ENCODE peak calls at places on chromosomes 7 and 10, in five cellular contexts. W is GM23248, S is hepatocyte, H is A549, D is fibroblast of lung. X is an unnamed sample.

GRCh38 chr7:47331179-47331565 is 250.7 kb downstream of the TNS3 start:
- DNase-seq in W (no peak), S (no peak), D (no peak), H (no peak), X (no peak)

GRCh38 chr7:3998060-3998459 is 684.0 kb upstream of the FOXK1 start:
- DNase-seq in D (no peak), W (no peak), S (no peak), H (no peak), X (no peak)

GRCh38 chr10:46250481-46250880 is 36.3 kb upstream of the ANTXRL start:
- DNase-seq in D (no peak), W (no peak), S (no peak), H (no peak), X (no peak)

GRCh38 chr7:123643495-123644428 is 11.9 kb upstream of the LMOD2 start:
- DNase-seq in S (peak; percentile 59), H (peak; percentile 13), D (peak; percentile 81), W (peak; percentile 71), X (peak; percentile 77)

GRCh38 chr10:5583525-5584175 is 58.9 kb downstream of the CALML3 start:
- DNase-seq in H (no peak), D (peak; percentile 67), W (no peak), S (peak; percentile 57), X (peak; percentile 60)

GRCh38 chr10:43939389-43939938 is 290.8 kb upstream of the ZNF32 start:
- DNase-seq in W (no peak), S (peak; percentile 1), D (no peak), H (no peak), X (no peak)

GRCh38 chr7:150668472-150668911 is 17.0 kb upstream of the GIMAP2 start:
- DNase-seq in D (no peak), W (no peak), H (no peak), S (no peak), X (no peak)

GRCh38 chr7:434891-435486 is 84.7 kb downstream of the PDGFA start:
- DNase-seq in D (no peak), H (no peak), S (peak; percentile 72), W (no peak), X (no peak)

GRCh38 chr7:1673581-1674102 is 3.6 kb downstream of the ELFN1 start:
- DNase-seq in W (no peak), D (no peak), H (no peak), S (no peak), X (no peak)

GRCh38 chr10:88728107-88728763 is 22.2 kb downstream of the LIPK start:
- DNase-seq in W (peak; percentile 22), D (no peak), S (peak; percentile 7), H (peak; percentile 46), X (no peak)

GRCh38 chr7:83655951-83656556 is 7.1 kb upstream of the SEMA3E start:
- DNase-seq in D (peak; percentile 52), H (peak; percentile 70), W (peak; percentile 74), S (peak; percentile 65), X (peak; percentile 40)

GRCh38 chr10:103685880-103686669 is 169.3 kb downstream of the SH3PXD2A start:
- DNase-seq in S (peak; percentile 88), H (peak; percentile 55), D (peak; percentile 48), W (peak; percentile 84), X (peak; percentile 26)

GRCh38 chr7:157228864-157229422 is 90.2 kb downstream of the UBE3C start:
- DNase-seq in S (peak; percentile 19), W (peak; percentile 57), D (peak; percentile 9), H (peak; percentile 53), X (no peak)

GRCh38 chr10:3757250-3757637 is 27.8 kb downstream of the KLF6 start:
- DNase-seq in S (no peak), W (no peak), D (no peak), H (no peak), X (no peak)

GRCh38 chr7:142813262-142813661 is 41.6 kb upstream of the EPHB6 start:
- DNase-seq in W (peak; percentile 84), D (peak; percentile 86), S (peak; percentile 78), H (peak; percentile 29), X (peak; percentile 79)

GRCh38 chr10:95273393-95274312 is 17.1 kb downstream of the PDLIM1 start:
- DNase-seq in W (peak; percentile 90), S (peak; percentile 80), D (peak; percentile 85), H (peak; percentile 81), X (peak; percentile 81)

GRCh38 chr10:94065787-94066186 is 72.1 kb downstream of the PLCE1 start:
- DNase-seq in W (no peak), H (no peak), S (no peak), D (no peak), X (no peak)

GRCh38 chr10:120260446-120260845 is 196.6 kb upstream of the PLPP4 start:
- DNase-seq in W (no peak), H (no peak), D (no peak), S (no peak), X (no peak)

GRCh38 chr10:6014241-6014761 is 37.0 kb upstream of the IL15RA start:
- DNase-seq in H (peak; percentile 40), W (peak; percentile 71), D (peak; percentile 18), S (peak; percentile 58), X (peak; percentile 12)

GRCh38 chr10:5692476-5693358 is 8.1 kb downstream of the TASOR2 start:
- DNase-seq in H (peak; percentile 55), S (peak; percentile 84), W (peak; percentile 64), D (peak; percentile 50), X (peak; percentile 23)

GRCh38 chr7:112167144-112167543 is 39.1 kb downstream of the DOCK4 start:
- DNase-seq in W (no peak), S (no peak), H (no peak), D (no peak), X (no peak)

GRCh38 chr7:132750056-132750455 is 173.8 kb upstream of the PLXNA4 start:
- DNase-seq in S (no peak), W (no peak), D (no peak), H (no peak), X (no peak)

GRCh38 chr10:69802424-69803161 is 887 bp downstream of the COL13A1 start:
- DNase-seq in H (peak; percentile 25), S (peak; percentile 59), D (peak; percentile 69), W (peak; percentile 70), X (peak; percentile 55)

GRCh38 chr7:26188291-26188999 is 12.1 kb downstream of the HNRNPA2B1 start:
- DNase-seq in S (no peak), W (no peak), H (no peak), D (no peak), X (no peak)

GRCh38 chr7:102117743-102118142 is 168.9 kb upstream of the SH2B2 start:
- DNase-seq in D (peak; percentile 91), H (no peak), W (peak; percentile 74), S (no peak), X (peak; percentile 90)

GRCh38 chr7:117041007-117041406 is 87.7 kb downstream of the ST7 start:
- DNase-seq in S (no peak), H (no peak), W (peak; percentile 73), D (peak; percentile 80), X (peak; percentile 78)

GRCh38 chr7:19408821-19409220 is 263.6 kb upstream of the FERD3L start:
- DNase-seq in S (no peak), D (no peak), H (no peak), W (no peak), X (no peak)

GRCh38 chr10:129136074-129136473 is 331.0 kb upstream of the MGMT start:
- DNase-seq in D (no peak), H (no peak), W (no peak), S (no peak), X (no peak)

GRCh38 chr7:6705959-6706665 is 635 bp downstream of the ZNF12 start:
- DNase-seq in W (peak; percentile 74), S (peak; percentile 66), D (peak; percentile 38), H (peak; percentile 51), X (peak; percentile 18)

GRCh38 chr7:74033372-74034311 is 5.7 kb downstream of the ELN start:
- DNase-seq in S (peak; percentile 49), W (peak; percentile 50), D (peak; percentile 52), H (no peak), X (peak; percentile 37)
- H3K4me3 ChIP-seq in S (no peak overlapping the region), W (no peak overlapping the region), D (no peak overlapping the region), H (no peak overlapping the region), X (no peak overlapping the region)

DNA sequence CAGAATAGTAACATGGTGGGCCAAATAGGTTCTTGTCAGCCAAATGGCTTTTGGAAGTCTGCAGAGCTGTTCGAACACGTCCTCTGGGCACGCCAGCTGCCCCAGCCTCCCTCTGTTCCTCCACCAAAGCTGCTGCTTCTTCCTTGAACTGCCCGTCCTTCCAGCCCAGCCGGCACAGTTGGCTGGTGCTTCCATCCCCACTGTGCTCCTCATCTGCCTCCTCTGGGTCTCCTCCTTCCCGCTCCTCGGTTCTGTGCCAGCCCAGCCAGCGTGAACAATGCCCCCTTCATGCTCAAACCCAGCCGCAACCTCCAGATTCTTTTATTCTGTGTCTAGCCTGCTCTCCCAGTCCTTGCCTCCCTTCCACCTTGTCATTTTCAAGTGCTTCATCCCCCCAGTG is 66.1 kb downstream of the GOLGA7B start:
- DNase-seq in D (no peak), S (no peak), H (no peak), W (no peak), X (no peak)
- H3K4me1 ChIP-seq in D (no peaks in the 10 kb centered on the region), S (no peaks in the 10 kb centered on the region), H (peaks cover 2% of the 10 kb centered on the region), W (no peaks in the 10 kb centered on the region), X (no peaks in the 10 kb centered on the region)

GRCh38 chr10:71367279-71367678 is 29.4 kb upstream of the CDH23 start:
- DNase-seq in W (peak; percentile 27), S (no peak), D (no peak), H (no peak), X (no peak)

GRCh38 chr10:71363936-71364335 is 32.8 kb upstream of the CDH23 start:
- DNase-seq in W (no peak), H (no peak), D (no peak), S (no peak), X (no peak)

GRCh38 chr10:71365366-71365765 is 31.4 kb upstream of the CDH23 start:
- DNase-seq in W (no peak), H (no peak), S (no peak), D (no peak), X (no peak)

GRCh38 chr10:71368639-71369038 is 28.1 kb upstream of the CDH23 start:
- DNase-seq in W (no peak), D (no peak), S (no peak), H (peak; percentile 21), X (no peak)

GRCh38 chr10:71366710-71367109 is 30.0 kb upstream of the CDH23 start:
- DNase-seq in S (no peak), W (peak; percentile 26), D (no peak), H (no peak), X (no peak)
- H3K4me2 ChIP-seq in S (no peak overlapping the region), W (no peak overlapping the region), D (no peak overlapping the region), H (no peak overlapping the region), X (no peak overlapping the region)

GRCh38 chr7:91266931-91267557 is 2.8 kb downstream of the FZD1 start:
- DNase-seq in H (no peak), W (peak; percentile 46), D (peak; percentile 20), S (no peak), X (no peak)

GRCh38 chr7:91264924-91265681 is 870 bp downstream of the FZD1 start:
- DNase-seq in W (peak; percentile 87), D (peak; percentile 84), S (peak; percentile 72), H (peak; percentile 65), X (peak; percentile 80)

GRCh38 chr7:91265693-91266066 is 1.4 kb downstream of the FZD1 start:
- DNase-seq in W (peak; percentile 36), S (peak; percentile 16), D (peak; percentile 46), H (peak; percentile 5), X (peak; percentile 26)

GRCh38 chr7:91266067-91266930 is 2.1 kb downstream of the FZD1 start:
- DNase-seq in S (peak; percentile 32), D (peak; percentile 41), H (no peak), W (peak; percentile 36), X (peak; percentile 20)

DNA sequence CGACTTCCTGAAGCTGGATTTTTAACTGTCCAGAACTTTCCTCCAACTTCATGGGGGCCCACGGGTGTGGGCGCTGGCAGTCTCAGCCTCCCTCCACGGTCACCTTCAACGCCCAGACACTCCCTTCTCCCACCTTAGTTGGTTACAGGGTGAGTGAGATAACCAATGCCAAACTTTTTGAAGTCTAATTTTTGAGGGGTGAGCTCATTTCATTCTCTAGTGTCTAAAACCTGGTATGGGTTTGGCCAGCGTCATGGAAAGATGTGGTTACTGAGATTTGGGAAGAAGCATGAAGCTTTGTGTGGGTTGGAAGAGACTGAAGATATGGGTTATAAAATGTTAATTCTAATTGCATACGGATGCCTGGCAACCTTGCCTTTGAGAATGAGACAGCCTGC is 3.3 kb downstream of the FZD1 start:
- DNase-seq in W (peak; percentile 84), H (no peak), S (no peak), D (peak; percentile 97), X (peak; percentile 97)
- H3K4me3 ChIP-seq in W (peak overlapping the region; percentile 86), H (no peak overlapping the region), S (peak overlapping the region; percentile 37), D (peak overlapping the region; percentile 79), X (peak overlapping the region; percentile 85)